ENCODE peak calls at places on chromosomes 12 and 14, in ten cellular contexts. F is brain microvascular endothelial cell; T is body of pancreas; P is ascending aorta; E is BJ; Y is thoracic aorta; M is HFFc6; G is epithelial cell of proximal tubule; B is type B pancreatic cell; K is activated CD8-positive, alpha-beta T cell treated with anti-CD3 and anti-CD28 coated beads for 36 hours. X is an unnamed sample.

GRCh38 chr12:32273063-32273521 is 126.3 kb upstream of the FGD4 start:
- DNase-seq in K (peak; percentile 45), B (no peak), T (no peak), P (no peak), E (no peak), Y (no peak), M (no peak), F (peak; percentile 53), G (no peak), X (no peak)

GRCh38 chr14:102591372-102591943 is 991 bp upstream of the RCOR1 start:
- DNase-seq in B (peak; percentile 75), Y (no peak), G (no peak), M (no peak), P (peak; percentile 72), K (peak; percentile 56), T (peak; percentile 36), E (no peak), F (no peak), X (peak; percentile 34)

GRCh38 chr12:55694188-55694515 is 13.6 kb downstream of the ITGA7 start:
- DNase-seq in B (no peak), Y (no peak), T (no peak), E (no peak), K (no peak), F (no peak), M (no peak), G (no peak), P (no peak), X (no peak)

GRCh38 chr14:69363055-69363454 is 35.0 kb downstream of the ERH start:
- DNase-seq in K (no peak), M (peak; percentile 14), E (no peak), Y (no peak), T (no peak), F (peak; percentile 21), G (no peak), P (peak; percentile 63), B (no peak), X (no peak)

GRCh38 chr12:7129647-7130536 is at the start of gene CLSTN3:
- DNase-seq in Y (peak; percentile 52), T (peak; percentile 83), K (peak; percentile 88), F (peak; percentile 54), M (peak; percentile 63), B (peak; percentile 85), P (peak; percentile 85), E (no peak), G (no peak), X (peak; percentile 51)

GRCh38 chr12:117367006-117367638 is 5.7 kb upstream of the NOS1 start:
- DNase-seq in Y (no peak), T (peak; percentile 88), P (peak; percentile 71), G (peak; percentile 25), E (peak; percentile 11), F (peak; percentile 70), B (no peak), M (peak; percentile 66), K (peak; percentile 72), X (peak; percentile 79)

GRCh38 chr12:42450248-42450647 is 124.3 kb downstream of the PPHLN1 start:
- DNase-seq in E (no peak), B (no peak), F (no peak), P (no peak), T (no peak), G (no peak), Y (no peak), K (no peak), M (no peak), X (no peak)

GRCh38 chr12:15276088-15276698 is 46.1 kb upstream of the PTPRO start:
- DNase-seq in Y (no peak), M (peak; percentile 48), B (no peak), E (no peak), G (no peak), T (peak; percentile 31), K (no peak), P (no peak), F (peak; percentile 34), X (peak; percentile 78)

GRCh38 chr12:56257491-56258067 is 605 bp downstream of the ANKRD52 start:
- DNase-seq in Y (no peak), G (no peak), E (no peak), F (no peak), K (peak; percentile 5), M (no peak), P (no peak), T (no peak), B (no peak), X (peak; percentile 56)

GRCh38 chr14:93994919-93995682 is 2.0 kb upstream of the CCDC197 start:
- DNase-seq in K (peak; percentile 84), B (no peak), T (peak; percentile 50), P (peak; percentile 96), Y (peak; percentile 81), M (peak; percentile 71), G (no peak), E (no peak), F (peak; percentile 19), X (peak; percentile 86)

GRCh38 chr14:71533800-71534199 is 398.4 kb upstream of the RGS6 start:
- DNase-seq in T (no peak), G (no peak), Y (no peak), P (no peak), F (no peak), E (no peak), B (no peak), M (no peak), K (no peak), X (no peak)

GRCh38 chr12:68591716-68592437 is 18.8 kb upstream of the RAP1B start:
- DNase-seq in K (peak; percentile 64), G (no peak), P (no peak), Y (no peak), B (no peak), M (no peak), F (no peak), T (no peak), E (no peak), X (no peak)

GRCh38 chr12:88342434-88342833 is 200.3 kb downstream of the TMTC3 start:
- DNase-seq in K (no peak), F (no peak), T (no peak), G (no peak), Y (no peak), B (no peak), P (no peak), E (no peak), M (no peak), X (no peak)

GRCh38 chr14:90839024-90839888 is 23.0 kb upstream of the TTC7B start:
- DNase-seq in G (no peak), Y (no peak), E (peak; percentile 30), P (peak; percentile 65), T (no peak), B (no peak), F (no peak), M (peak; percentile 7), K (no peak), X (no peak)

GRCh38 chr14:88852632-88853031 is 28.2 kb downstream of the TTC8 start:
- DNase-seq in B (no peak), Y (no peak), P (no peak), M (no peak), K (no peak), F (no peak), T (no peak), E (no peak), G (no peak), X (no peak)

GRCh38 chr12:124875803-124876132 is 12.1 kb upstream of the SCARB1 start:
- DNase-seq in K (no peak), F (no peak), E (no peak), Y (no peak), B (no peak), P (no peak), T (no peak), G (no peak), M (no peak), X (no peak)

GRCh38 chr12:71947645-71948105 is 9.0 kb downstream of the TPH2 start:
- DNase-seq in K (no peak), G (peak; percentile 72), B (no peak), T (no peak), P (no peak), Y (no peak), M (peak; percentile 48), E (peak; percentile 45), F (no peak), X (peak; percentile 85)

GRCh38 chr14:37618498-37619041 is 23.1 kb downstream of the TTC6 start:
- DNase-seq in Y (no peak), G (no peak), K (no peak), P (no peak), F (no peak), M (no peak), B (no peak), E (no peak), T (no peak), X (no peak)

GRCh38 chr12:72264548-72265175 is 7.5 kb upstream of the TRHDE start:
- DNase-seq in K (no peak), T (no peak), M (no peak), B (no peak), F (no peak), G (no peak), Y (no peak), E (no peak), P (no peak), X (peak; percentile 36)

GRCh38 chr14:63134801-63135200 is 69.4 kb upstream of the RHOJ start:
- DNase-seq in E (no peak), Y (no peak), K (no peak), P (no peak), B (no peak), M (no peak), F (peak; percentile 7), T (no peak), G (no peak), X (peak; percentile 40)
- TF ChIP-seq CTCF in E (peak; percentile 41), Y (no peak), K (no peak), P (no peak), B (peak; percentile 75), M (no peak), F (peak; percentile 58), T (peak; percentile 19), G (peak; percentile 40), X (peak; percentile 17)

DNA sequence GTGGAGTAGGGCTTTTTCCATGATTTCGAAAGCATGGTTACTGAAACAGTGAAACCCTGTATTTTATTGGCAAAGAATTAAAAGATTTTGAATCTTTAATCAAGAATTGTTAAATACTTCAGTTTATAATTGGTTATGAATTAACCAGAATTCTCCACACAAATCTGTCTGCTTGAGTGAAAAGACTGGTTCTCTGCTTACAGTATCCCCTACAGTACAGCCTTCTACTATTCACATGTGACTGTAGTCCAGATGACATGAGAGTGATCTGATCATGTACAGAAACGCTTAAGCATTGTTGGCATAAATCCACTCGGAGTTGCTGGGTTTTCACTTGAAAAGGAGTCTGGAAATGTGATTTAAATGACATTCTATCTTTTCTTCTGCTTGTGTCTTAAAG is 221.9 kb upstream of the LRIG3 start:
- DNase-seq in M (no peak), E (no peak), Y (no peak), G (no peak), B (no peak), T (no peak), K (no peak), P (no peak), F (no peak), X (no peak)
- TF ChIP-seq CTCF in M (no peak), E (no peak), Y (no peak), G (no peak), B (no peak), T (no peak), K (no peak), P (no peak), F (no peak), X (no peak)

GRCh38 chr12:3177778-3178435 is 100.7 kb downstream of the TSPAN9 start:
- DNase-seq in K (no peak), B (no peak), T (no peak), F (no peak), M (no peak), P (no peak), Y (no peak), G (no peak), E (no peak), X (no peak)
- TF ChIP-seq CTCF in K (no peak), B (no peak), T (no peak), F (no peak), M (no peak), P (no peak), Y (no peak), G (no peak), E (no peak), X (no peak)

GRCh38 chr12:3680919-3681594 is 71.9 kb downstream of the CRACR2A start:
- DNase-seq in K (no peak), F (peak; percentile 24), T (peak; percentile 30), Y (no peak), E (no peak), B (no peak), M (no peak), P (no peak), G (no peak), X (peak; percentile 30)
- TF ChIP-seq CTCF in K (no peak), F (peak; percentile 48), T (no peak), Y (no peak), E (no peak), B (peak; percentile 63), M (no peak), P (no peak), G (peak; percentile 50), X (no peak)

X was measured in MCF 10A.